ENCODE peak calls at places on chromosome 20, in nine cellular contexts. X is HepG2; Q is astrocyte; L is CD8-positive, alpha-beta memory T cell; Y is HCT116; R is uterus; Z is neural progenitor cell; A is Panc1; C is RWPE1. H is an unnamed sample.

GRCh38 chr20:53974785-53975555 is 95.4 kb downstream of the BCAS1 start:
- DNase-seq in X (no peak), Q (no peak), L (no peak), Y (no peak), R (peak; percentile 46), Z (no peak), A (no peak), C (no peak), H (no peak)

GRCh38 chr20:50438986-50439407 is 71.2 kb upstream of the PTPN1 start:
- DNase-seq in X (no peak), Q (peak; percentile 68), L (no peak), Y (peak; percentile 81), R (no peak), Z (no peak), A (peak; percentile 83), C (peak; percentile 97), H (no peak)

GRCh38 chr20:19975901-19976300 is 41.3 kb upstream of the NAA20 start:
- DNase-seq in X (no peak), Q (peak; percentile 36), L (no peak), Y (no peak), R (no peak), Z (no peak), A (no peak), C (peak; percentile 48), H (no peak)

GRCh38 chr20:460707-461106 is 1.6 kb downstream of the TBC1D20 start:
- DNase-seq in X (peak; percentile 49), Q (no peak), L (no peak), Y (no peak), R (no peak), Z (no peak), A (no peak), C (peak; percentile 35), H (no peak)

GRCh38 chr20:25197173-25197869 is 1.8 kb downstream of the ENTPD6 start:
- DNase-seq in X (no peak), Q (no peak), L (peak; percentile 47), Y (no peak), R (no peak), Z (no peak), A (no peak), C (no peak), H (no peak)

GRCh38 chr20:58072695-58073671 is 155.5 kb downstream of the ANKRD60 start:
- DNase-seq in X (no peak), Q (no peak), L (no peak), Y (no peak), R (no peak), Z (no peak), A (no peak), C (no peak), H (no peak)

GRCh38 chr20:53080969-53081871 is 109.1 kb downstream of the TSHZ2 start:
- DNase-seq in X (peak; percentile 99), Q (peak; percentile 90), L (no peak), Y (no peak), R (no peak), Z (no peak), A (peak; percentile 39), C (peak; percentile 86), H (no peak)

GRCh38 chr20:46054606-46055005 is 25.6 kb downstream of the SLC12A5 start:
- DNase-seq in X (no peak), Q (no peak), L (no peak), Y (no peak), R (no peak), Z (no peak), A (no peak), C (no peak), H (no peak)

GRCh38 chr20:327041-327945 is 1.9 kb downstream of the SOX12 start:
- DNase-seq in X (peak; percentile 95), Q (peak; percentile 84), L (peak; percentile 91), Y (peak; percentile 72), R (peak; percentile 92), Z (peak; percentile 98), A (no peak), C (peak; percentile 97), H (no peak)

GRCh38 chr20:14568225-14568624 is 230.8 kb upstream of the FLRT3 start:
- DNase-seq in X (no peak), Q (peak; percentile 7), L (no peak), Y (no peak), R (no peak), Z (peak; percentile 85), A (no peak), C (no peak), H (no peak)

GRCh38 chr20:17611540-17612286 is 41.8 kb downstream of the DSTN start:
- DNase-seq in X (peak; percentile 65), Q (no peak), L (no peak), Y (peak; percentile 6), R (no peak), Z (peak; percentile 42), A (no peak), C (peak; percentile 38), H (no peak)

GRCh38 chr20:50589548-50590347 is 79.6 kb downstream of the PTPN1 start:
- DNase-seq in X (no peak), Q (no peak), L (no peak), Y (no peak), R (no peak), Z (no peak), A (no peak), C (no peak), H (no peak)

GRCh38 chr20:59255256-59255655 is 45.2 kb upstream of the EDN3 start:
- DNase-seq in X (no peak), Q (no peak), L (no peak), Y (no peak), R (no peak), Z (no peak), A (no peak), C (no peak), H (no peak)
- H3K27ac ChIP-seq in X (no peak overlapping the region), Q (no peak overlapping the region), L (no peak overlapping the region), Y (no peak overlapping the region), R (no peak overlapping the region), Z (no peak overlapping the region), A (no peak overlapping the region), C (no peak overlapping the region), H (no peak overlapping the region)

GRCh38 chr20:10868299-10868698 is 194.5 kb upstream of the JAG1 start:
- DNase-seq in X (no peak), Q (no peak), L (no peak), Y (no peak), R (no peak), Z (no peak), A (no peak), C (no peak), H (no peak)

GRCh38 chr20:10863337-10864060 is 189.7 kb upstream of the JAG1 start:
- DNase-seq in X (no peak), Q (peak; percentile 87), L (no peak), Y (peak; percentile 23), R (no peak), Z (no peak), A (no peak), C (peak; percentile 38), H (no peak)

GRCh38 chr20:10861086-10861485 is 187.3 kb upstream of the JAG1 start:
- DNase-seq in X (no peak), Q (peak; percentile 96), L (no peak), Y (no peak), R (no peak), Z (no peak), A (no peak), C (peak; percentile 20), H (no peak)

GRCh38 chr20:10861619-10862018 is 187.8 kb upstream of the JAG1 start:
- DNase-seq in X (peak; percentile 59), Q (peak; percentile 66), L (no peak), Y (no peak), R (no peak), Z (no peak), A (no peak), C (peak; percentile 35), H (no peak)

DNA sequence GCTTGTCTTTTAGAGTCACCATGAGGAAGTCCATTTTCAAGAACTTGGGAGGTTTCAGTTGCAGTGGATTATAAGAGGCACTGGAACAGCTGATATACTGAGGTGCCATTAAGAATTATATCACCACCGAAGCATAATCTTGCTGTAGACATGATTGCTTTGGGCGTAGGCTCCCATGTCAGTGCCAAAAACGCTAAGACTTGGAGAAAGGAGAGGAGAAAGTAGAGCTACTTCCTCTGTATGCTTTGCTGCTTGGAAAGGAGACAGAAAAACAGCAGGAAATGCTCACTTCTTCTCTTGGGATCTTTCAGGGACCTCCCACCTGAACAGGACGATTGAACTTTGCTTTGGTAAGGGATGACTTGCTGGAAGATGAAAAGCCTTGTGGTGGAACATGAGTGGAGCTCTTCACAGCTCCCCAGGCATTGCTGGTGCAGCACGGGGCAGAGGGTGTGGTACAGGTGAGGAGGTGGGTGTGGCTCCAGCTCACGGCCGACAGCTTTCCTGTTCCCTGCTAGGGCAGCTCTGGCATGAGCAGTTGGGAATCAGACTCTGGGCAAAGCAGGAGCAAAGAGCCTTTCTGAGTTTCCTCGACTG is 190.4 kb upstream of the JAG1 start:
- DNase-seq in X (no peak), Q (peak; percentile 38), L (no peak), Y (peak; percentile 16), R (no peak), Z (no peak), A (no peak), C (peak; percentile 77), H (no peak)
- H3K27ac ChIP-seq in X (no peak overlapping the region), Q (peak overlapping the region; percentile 65), L (no peak overlapping the region), Y (no peak overlapping the region), R (peak overlapping the region; percentile 43), Z (no peak overlapping the region), A (no peak overlapping the region), C (peak overlapping the region; percentile 96), H (no peak overlapping the region)

GRCh38 chr20:2693286-2693995 is 861 bp downstream of the EBF4 start:
- DNase-seq in X (no peak), Q (no peak), L (peak; percentile 46), Y (no peak), R (peak; percentile 51), Z (peak; percentile 77), A (no peak), C (peak; percentile 30), H (no peak)
- H3K27ac ChIP-seq in X (no peak overlapping the region), Q (no peak overlapping the region), L (no peak overlapping the region), Y (no peak overlapping the region), R (peak overlapping the region; percentile 71), Z (no peak overlapping the region), A (no peak overlapping the region), C (peak overlapping the region; percentile 61), H (no peak overlapping the region)

GRCh38 chr20:38843346-38843745 is 37.8 kb downstream of the PPP1R16B start:
- DNase-seq in X (no peak), Q (no peak), L (no peak), Y (no peak), R (no peak), Z (no peak), A (no peak), C (no peak), H (no peak)
- H3K27ac ChIP-seq in X (no peak overlapping the region), Q (no peak overlapping the region), L (peak overlapping the region; percentile 41), Y (no peak overlapping the region), R (no peak overlapping the region), Z (no peak overlapping the region), A (no peak overlapping the region), C (no peak overlapping the region), H (no peak overlapping the region)

GRCh38 chr20:31544600-31544999 is 30.4 kb downstream of the HM13 start:
- DNase-seq in X (no peak), Q (no peak), L (no peak), Y (no peak), R (no peak), Z (no peak), A (no peak), C (no peak), H (no peak)
- H3K27ac ChIP-seq in X (no peak overlapping the region), Q (peak overlapping the region; percentile 84), L (no peak overlapping the region), Y (peak overlapping the region; percentile 20), R (peak overlapping the region; percentile 47), Z (no peak overlapping the region), A (no peak overlapping the region), C (peak overlapping the region; percentile 65), H (peak overlapping the region; percentile 81)